ENCODE peak calls at places on chromosomes 7 and 10, in six cellular contexts. L is SK-N-SH, F is H1, R is PC-3, D is neural progenitor cell, A is trophoblast cell. C is an unnamed sample.

GRCh38 chr10:119055472-119055871 is 25.1 kb downstream of the EIF3A start:
- DNase-seq in D (no peak), A (no peak), L (no peak), F (no peak), R (no peak), C (no peak)

GRCh38 chr10:45370202-45370955 is 3.6 kb upstream of the ALOX5 start:
- DNase-seq in R (no peak), L (no peak), A (no peak), D (no peak), F (no peak), C (no peak)

GRCh38 chr10:131902211-131902610 is 1.4 kb downstream of the PPP2R2D start:
- DNase-seq in F (no peak), R (no peak), A (no peak), L (no peak), D (no peak), C (no peak)

GRCh38 chr10:119029613-119030420 is at the start of gene NANOS1:
- DNase-seq in D (peak; percentile 75), A (no peak), L (no peak), F (peak; percentile 80), R (peak; percentile 17), C (no peak)

GRCh38 chr7:106346678-106347217 is 62.0 kb upstream of the NAMPT start:
- DNase-seq in F (no peak), A (peak; percentile 77), D (no peak), R (peak; percentile 98), L (no peak), C (no peak)

GRCh38 chr10:33410096-33410859 is 75.8 kb upstream of the NRP1 start:
- DNase-seq in D (no peak), R (peak; percentile 61), L (no peak), A (no peak), F (no peak), C (no peak)

GRCh38 chr10:72310241-72310633 is 36.5 kb downstream of the DDIT4 start:
- DNase-seq in A (peak; percentile 49), D (no peak), F (no peak), L (no peak), R (peak; percentile 73), C (no peak)

GRCh38 chr7:27119412-27119911 is 11.1 kb downstream of the HOXA4 start:
- DNase-seq in D (no peak), L (no peak), R (no peak), A (no peak), F (no peak), C (no peak)

GRCh38 chr10:51005551-51005950 is 68.7 kb upstream of the PRKG1 start:
- DNase-seq in R (peak; percentile 6), L (no peak), A (no peak), D (no peak), F (no peak), C (no peak)

GRCh38 chr7:105589221-105590077 is 8.2 kb upstream of the EFCAB10 start:
- DNase-seq in R (peak; percentile 92), D (peak; percentile 80), A (peak; percentile 35), F (no peak), L (peak; percentile 88), C (no peak)

GRCh38 chr7:4803397-4804241 is 28.2 kb downstream of the AP5Z1 start:
- DNase-seq in A (peak; percentile 53), D (peak; percentile 50), L (no peak), F (peak; percentile 58), R (no peak), C (no peak)

GRCh38 chr10:130932326-130933007 is 379.1 kb downstream of the TCERG1L start:
- DNase-seq in D (no peak), L (no peak), A (no peak), R (no peak), F (no peak), C (no peak)

GRCh38 chr7:55144333-55144954 is 125.6 kb downstream of the EGFR start:
- DNase-seq in R (no peak), D (peak; percentile 35), F (peak; percentile 75), A (peak; percentile 86), L (peak; percentile 79), C (no peak)

GRCh38 chr7:29946428-29947186 is 43.0 kb downstream of the SCRN1 start:
- DNase-seq in L (peak; percentile 38), D (no peak), F (peak; percentile 54), A (peak; percentile 9), R (peak; percentile 52), C (no peak)

GRCh38 chr7:3866279-3866678 is 565.2 kb downstream of the SDK1 start:
- DNase-seq in F (no peak), A (no peak), D (no peak), L (no peak), R (no peak), C (no peak)

GRCh38 chr10:33955676-33956075 is 621.2 kb upstream of the NRP1 start:
- DNase-seq in D (no peak), F (no peak), L (no peak), A (no peak), R (peak; percentile 37), C (no peak)

GRCh38 chr10:128934492-128934891 is 532.5 kb upstream of the MGMT start:
- DNase-seq in D (no peak), F (no peak), L (no peak), A (no peak), R (no peak), C (no peak)

DNA sequence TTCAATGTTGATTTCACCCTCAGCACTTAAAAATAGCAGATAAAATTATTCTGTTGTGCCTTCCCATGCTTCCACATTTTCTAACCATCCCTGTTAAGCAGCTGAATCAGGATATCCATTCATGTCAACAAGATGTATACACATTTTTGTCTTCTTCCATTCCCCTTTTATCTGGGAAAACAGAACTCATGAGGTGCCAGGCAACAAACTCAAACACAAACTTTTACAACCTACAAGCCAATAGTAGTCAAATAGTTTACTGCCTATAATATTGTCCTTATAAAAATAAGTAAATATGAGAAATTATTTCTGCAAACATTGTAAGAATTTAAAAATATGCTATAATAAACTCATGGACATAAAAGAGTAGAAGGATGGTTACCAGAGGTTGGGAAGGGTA is 1569.8 kb downstream of the REEP3 start:
- DNase-seq in L (no peak), A (no peak), R (no peak), D (no peak), F (no peak), C (no peak)
- H3K27ac ChIP-seq in L (no peak overlapping the region), A (no peak overlapping the region), R (no peak overlapping the region), D (no peak overlapping the region), F (no peak overlapping the region), C (no peak overlapping the region)

DNA sequence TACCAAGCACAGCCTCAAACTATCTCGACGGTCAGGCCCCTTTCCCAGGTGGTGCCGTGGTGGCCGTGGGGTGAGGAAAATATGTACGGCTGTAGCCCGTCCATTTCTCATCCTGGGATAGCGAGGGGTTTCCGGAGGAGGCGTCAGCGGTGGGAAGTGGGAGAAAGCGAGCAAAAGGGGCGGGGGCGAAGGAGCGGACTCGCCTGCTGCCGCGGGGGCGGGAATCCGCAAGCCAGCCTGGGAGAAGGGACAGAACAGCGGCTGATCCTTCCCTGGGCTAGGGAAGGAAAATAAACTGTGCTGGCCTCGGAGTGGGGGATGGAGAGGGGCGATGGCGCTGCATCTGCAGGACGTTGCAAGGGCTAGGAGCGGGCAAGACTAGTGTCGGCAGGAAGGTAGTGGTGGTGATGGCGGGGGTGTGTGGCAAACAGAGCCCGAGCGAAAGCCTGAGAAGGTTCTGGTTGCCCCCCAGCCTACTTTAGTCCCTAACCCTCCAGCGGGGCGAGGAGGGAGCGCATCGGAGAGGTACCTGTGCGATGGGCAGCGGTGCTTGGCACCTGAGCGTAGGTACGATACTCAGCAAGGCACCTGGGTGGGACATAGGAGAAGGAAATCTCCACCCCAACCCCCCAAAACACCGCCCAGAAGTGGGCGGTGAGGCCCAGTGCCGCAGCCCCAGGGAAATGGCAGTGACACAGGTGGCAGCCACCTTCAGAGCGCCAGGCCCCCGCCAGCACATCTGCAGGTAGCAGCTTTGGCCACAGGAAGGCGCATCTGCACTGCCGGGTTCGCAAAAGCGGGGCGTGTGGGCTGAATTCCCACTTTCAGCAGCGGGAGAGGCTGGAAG is 49.9 kb upstream of the STEAP1B start:
- DNase-seq in F (peak; percentile 86), L (peak; percentile 73), D (peak; percentile 83), A (peak; percentile 40), R (peak; percentile 64), C (no peak)
- H3K4me3 ChIP-seq in F (peak overlapping the region; percentile 76), L (no peak overlapping the region), D (peak overlapping the region; percentile 61), A (peak overlapping the region; percentile 74), R (no peak overlapping the region), C (no peak overlapping the region)

DNA sequence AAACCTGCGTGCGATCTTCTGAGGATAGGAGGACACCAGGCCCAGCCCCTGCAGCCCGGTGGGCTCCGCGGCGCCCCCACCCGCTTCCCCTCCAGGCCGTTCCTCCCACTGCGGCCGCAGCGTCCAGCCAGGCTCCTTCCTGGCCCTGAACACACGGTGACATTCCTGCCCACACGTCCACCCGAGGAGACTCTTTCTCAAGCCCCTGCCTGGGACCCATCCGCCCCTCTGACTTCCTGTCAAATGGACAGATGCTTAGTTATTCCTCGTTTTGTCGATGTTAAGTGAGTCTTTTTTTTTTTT is 32.4 kb upstream of the RNF32 start:
- DNase-seq in R (no peak), D (no peak), L (peak; percentile 79), A (no peak), F (no peak), C (no peak)
- H3K9ac ChIP-seq in R (no peak overlapping the region), D (no peak overlapping the region), L (no peak overlapping the region), A (no peak overlapping the region), F (no peak overlapping the region), C (no peak overlapping the region)

GRCh38 chr7:139915301-139915863 is 86.3 kb downstream of the TBXAS1 start:
- DNase-seq in A (no peak), L (no peak), F (no peak), D (no peak), R (peak; percentile 71), C (no peak)
- H3K27ac ChIP-seq in A (no peak overlapping the region), L (no peak overlapping the region), F (no peak overlapping the region), D (no peak overlapping the region), R (peak overlapping the region; percentile 96), C (peak overlapping the region; percentile 79)

C was measured in keratinocyte.